ENCODE peak calls at places on chromosomes 1 and 21, in ten cellular contexts. P is stomach, F is body of pancreas, X is suprapubic skin, B is Peyer's patch, R is transverse colon, E is uterus, K is tibial nerve, Y is right lobe of liver, V is breast epithelium. C is an unnamed sample.
A peak's percentile ranks its signal among the peaks of the same experiment; 100 is the strongest.

GRCh38 chr1:54280652-54281051 is 80.7 kb downstream of the MRPL37 start:
- DNase-seq in B (no peak), P (no peak), E (no peak), R (no peak), K (no peak), X (no peak), V (no peak), Y (no peak), F (no peak), C (no peak)

GRCh38 chr1:51268675-51269033 is 32.6 kb downstream of the RNF11 start:
- DNase-seq in R (no peak), E (no peak), P (no peak), K (no peak), X (no peak), F (no peak), Y (no peak), B (no peak), V (no peak), C (peak; percentile 37)

GRCh38 chr1:226547754-226548191 is 791 bp upstream of the STUM start:
- DNase-seq in R (peak; percentile 83), K (peak; percentile 72), X (peak; percentile 85), V (peak; percentile 74), E (peak; percentile 88), P (peak; percentile 88), Y (peak; percentile 79), F (peak; percentile 89), B (peak; percentile 93), C (no peak)

GRCh38 chr21:27085387-27085786 is 118.5 kb upstream of the ADAMTS5 start:
- DNase-seq in E (no peak), P (no peak), R (no peak), K (no peak), B (no peak), X (no peak), Y (no peak), F (no peak), V (no peak), C (no peak)

GRCh38 chr1:77876884-77877283 is 11.5 kb upstream of the NEXN start:
- DNase-seq in V (no peak), E (no peak), F (no peak), R (no peak), B (no peak), P (no peak), Y (no peak), X (no peak), K (no peak), C (no peak)

GRCh38 chr1:150809651-150810050 is 1.6 kb upstream of the CTSK start:
- DNase-seq in P (no peak), E (peak; percentile 31), B (no peak), R (no peak), K (no peak), V (no peak), F (no peak), X (peak; percentile 89), Y (no peak), C (no peak)

GRCh38 chr1:222546548-222547259 is 1.2 kb downstream of the HHIPL2 start:
- DNase-seq in K (no peak), E (no peak), B (no peak), X (no peak), F (no peak), R (no peak), Y (no peak), V (no peak), P (no peak), C (peak; percentile 57)

GRCh38 chr1:24309762-24310485 is 9.2 kb upstream of the GRHL3 start:
- DNase-seq in Y (no peak), P (no peak), E (no peak), K (no peak), B (no peak), V (no peak), X (no peak), R (no peak), F (no peak), C (no peak)

GRCh38 chr1:93874025-93874651 is 4.9 kb downstream of the DNTTIP2 start:
- DNase-seq in E (no peak), R (no peak), F (no peak), K (no peak), Y (no peak), X (no peak), B (no peak), V (no peak), P (no peak), C (no peak)

DNA sequence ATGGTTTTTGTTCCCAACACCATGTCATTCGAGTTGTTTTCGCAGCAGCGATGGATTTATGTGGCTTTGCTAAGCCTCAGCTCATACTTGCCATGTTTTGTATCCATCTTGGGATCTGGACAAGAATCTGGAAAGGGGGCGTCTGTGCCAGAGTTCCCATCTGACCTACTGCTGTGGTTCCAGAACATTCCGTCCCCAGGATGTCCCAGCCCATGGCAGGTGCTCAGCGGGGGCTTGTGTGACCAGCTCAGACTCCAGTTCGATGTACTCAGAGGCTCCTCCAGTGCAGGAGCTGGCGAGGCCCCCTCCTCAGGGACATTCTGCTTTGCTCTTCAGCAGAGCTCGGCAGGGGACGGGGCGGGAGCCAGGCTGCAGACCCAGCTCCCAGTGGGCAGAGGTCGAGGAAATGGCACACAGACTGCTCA is 24.0 kb upstream of the ADARB1 start:
- DNase-seq in B (no peak), R (no peak), X (peak; percentile 89), P (no peak), K (no peak), E (no peak), V (no peak), Y (no peak), F (no peak), C (no peak)
- TF ChIP-seq POLR2A in B (no peak), R (no peak), X (no peak), P (no peak), K (no peak), E (no peak), V (no peak), Y (no peak), F (no peak), C (no peak)

GRCh38 chr1:13780780-13781179 is 80.8 kb downstream of the PRDM2 start:
- DNase-seq in B (no peak), F (no peak), P (no peak), Y (no peak), V (no peak), R (no peak), E (no peak), X (no peak), K (no peak), C (no peak)

GRCh38 chr1:13783551-13783950 is 83.6 kb downstream of the PRDM2 start:
- DNase-seq in F (no peak), V (no peak), Y (no peak), E (no peak), R (no peak), X (no peak), K (no peak), B (no peak), P (no peak), C (no peak)

GRCh38 chr1:13782634-13782995 is 82.6 kb downstream of the PRDM2 start:
- DNase-seq in F (no peak), B (no peak), Y (no peak), E (no peak), V (no peak), P (no peak), X (no peak), K (no peak), R (no peak), C (no peak)

GRCh38 chr1:13781228-13781627 is 81.2 kb downstream of the PRDM2 start:
- DNase-seq in V (no peak), P (no peak), K (no peak), F (no peak), E (no peak), Y (no peak), X (no peak), R (no peak), B (no peak), C (no peak)

GRCh38 chr1:13781907-13782633 is 82.1 kb downstream of the PRDM2 start:
- DNase-seq in R (no peak), F (no peak), P (no peak), X (no peak), Y (no peak), B (no peak), E (no peak), V (no peak), K (no peak), C (no peak)
- H3K36me3 ChIP-seq in R (no peaks in the 10 kb centered on the region), F (peaks cover 27% of the 10 kb centered on the region), P (peaks cover 55% of the 10 kb centered on the region), X (peaks cover 57% of the 10 kb centered on the region), Y (no peaks in the 10 kb centered on the region), B (peaks cover 81% of the 10 kb centered on the region), E (no peaks in the 10 kb centered on the region), V (peaks cover 5% of the 10 kb centered on the region), K (no peaks in the 10 kb centered on the region), C (peaks cover 59% of the 10 kb centered on the region)

DNA sequence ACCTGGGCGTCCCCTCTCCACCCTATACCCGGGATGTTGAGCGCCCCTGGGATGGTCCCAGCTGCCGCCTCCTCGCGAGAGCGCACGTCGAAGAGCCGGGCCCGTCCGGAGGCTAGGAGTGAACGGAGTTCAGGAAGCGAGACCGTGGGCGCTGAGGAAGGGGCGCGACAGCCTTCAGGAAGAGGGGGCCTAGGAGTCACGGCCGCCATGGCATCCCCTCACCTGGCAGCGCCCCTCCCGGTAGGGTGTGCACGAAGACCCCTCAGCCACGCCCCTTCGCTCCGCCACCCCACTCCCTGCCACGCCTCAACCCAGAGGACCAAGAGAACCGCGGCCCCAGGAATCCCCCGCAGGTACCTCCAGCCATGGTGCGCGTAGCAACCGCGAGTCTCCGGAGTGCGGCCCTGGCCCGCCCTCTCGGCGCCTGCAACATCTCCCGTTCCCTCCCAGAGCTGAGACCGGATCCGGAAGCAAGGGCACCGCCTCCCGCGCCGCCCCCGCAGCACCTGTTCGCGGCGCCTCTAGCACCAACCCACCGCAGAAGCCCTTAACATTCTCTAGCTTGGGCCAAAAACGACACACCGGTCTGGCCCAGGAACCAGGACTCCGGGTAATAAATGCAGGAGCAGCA is at the start of gene TSTD1:
- DNase-seq in B (peak; percentile 93), R (peak; percentile 90), K (no peak), V (peak; percentile 72), X (peak; percentile 72), Y (peak; percentile 77), P (peak; percentile 80), E (peak; percentile 29), F (peak; percentile 79), C (no peak)
- TF ChIP-seq POLR2A in B (peak; percentile 58), R (peak; percentile 86), K (no peak), V (peak; percentile 50), X (no peak), Y (peak; percentile 78), P (no peak), E (no peak), F (peak; percentile 56), C (no peak)

GRCh38 chr1:42756956-42757891 is 9.6 kb downstream of the P3H1 start:
- DNase-seq in B (no peak), V (no peak), P (peak; percentile 25), R (no peak), X (peak; percentile 35), F (no peak), Y (no peak), E (no peak), K (no peak), C (no peak)

GRCh38 chr1:42757892-42758275 is 8.9 kb downstream of the P3H1 start:
- DNase-seq in E (no peak), Y (no peak), B (no peak), V (no peak), R (no peak), K (no peak), X (peak; percentile 5), P (no peak), F (no peak), C (no peak)

GRCh38 chr1:42761567-42761966 is 5.3 kb downstream of the P3H1 start:
- DNase-seq in F (no peak), P (peak; percentile 0), B (no peak), X (peak; percentile 10), E (no peak), K (no peak), V (no peak), R (no peak), Y (no peak), C (no peak)

GRCh38 chr1:42759114-42759513 is 7.7 kb downstream of the P3H1 start:
- DNase-seq in K (no peak), B (no peak), Y (no peak), X (peak; percentile 40), P (no peak), F (no peak), E (no peak), R (no peak), V (no peak), C (no peak)

GRCh38 chr1:42758641-42759040 is 8.2 kb downstream of the P3H1 start:
- DNase-seq in Y (no peak), B (no peak), P (no peak), F (no peak), E (no peak), X (peak; percentile 18), R (no peak), K (no peak), V (no peak), C (no peak)
- H3K36me3 ChIP-seq in Y (no peaks in the 10 kb centered on the region), B (peaks cover 64% of the 10 kb centered on the region), P (peaks cover 76% of the 10 kb centered on the region), F (peaks cover 12% of the 10 kb centered on the region), E (no peaks in the 10 kb centered on the region), X (peaks cover 54% of the 10 kb centered on the region), R (no peaks in the 10 kb centered on the region), K (peaks cover 5% of the 10 kb centered on the region), V (no peaks in the 10 kb centered on the region), C (peaks cover 84% of the 10 kb centered on the region)